ENCODE peak calls at places on chromosomes 2 and 18, in seven cellular contexts. A is retinal pigment epithelial cell, H is COR-L47, W is HTR-8/SVneo, O is H1, R is mammary epithelial cell, P is SW480. L is an unnamed sample.

GRCh38 chr2:184053326-184053725 is 545.0 kb upstream of the ZNF804A start:
- DNase-seq in P (no peak), O (no peak), W (no peak), R (peak), H (peak), A (no peak), L (peak)

GRCh38 chr2:54613361-54613760 is 110.1 kb upstream of the EML6 start:
- DNase-seq in O (no peak), W (no peak), P (no peak), A (no peak), R (no peak), H (no peak), L (peak)

GRCh38 chr2:202203348-202203747 is 35.0 kb downstream of the SUMO1 start:
- DNase-seq in H (no peak), W (no peak), A (no peak), O (no peak), P (no peak), R (no peak), L (no peak)

GRCh38 chr18:2882201-2882600 is 35.4 kb downstream of the EMILIN2 start:
- DNase-seq in R (no peak), P (no peak), W (no peak), A (no peak), O (no peak), H (no peak), L (no peak)

GRCh38 chr18:22188551-22189267 is 19.3 kb downstream of the GATA6 start:
- DNase-seq in H (no peak), P (no peak), A (no peak), R (no peak), O (no peak), W (no peak), L (no peak)

GRCh38 chr2:73053316-73054114 is 18.0 kb downstream of the SFXN5 start:
- DNase-seq in R (no peak), A (no peak), O (no peak), P (no peak), W (no peak), H (no peak), L (no peak)

GRCh38 chr2:135124924-135125886 is 73.1 kb downstream of the RAB3GAP1 start:
- DNase-seq in P (peak), R (peak), W (no peak), A (no peak), O (no peak), H (no peak), L (no peak)

GRCh38 chr2:224987733-224988132 is 54.5 kb downstream of the DOCK10 start:
- DNase-seq in O (no peak), A (no peak), H (no peak), P (no peak), W (no peak), R (no peak), L (no peak)

GRCh38 chr2:231118122-231118942 is 6.5 kb downstream of the HTR2B start:
- DNase-seq in H (no peak), P (no peak), A (no peak), W (no peak), R (no peak), O (no peak), L (no peak)